ENCODE peak calls at places on chromosome 2, in six cellular contexts. X is heart left ventricle, L is glomerular endothelial cell, N is esophagus squamous epithelium, A is iPS-NIHi11, D is ovary. V is an unnamed sample.

GRCh38 chr2:128577141-128577930 is 258.7 kb upstream of the HS6ST1 start:
- DNase-seq in X (no peak), L (no peak), N (no peak), A (no peak), D (no peak), V (no peak)

GRCh38 chr2:17086990-17087389 is 421.4 kb upstream of the CYRIA start:
- DNase-seq in X (no peak), L (no peak), N (no peak), A (no peak), D (no peak), V (no peak)

GRCh38 chr2:6856548-6856920 is 9.2 kb downstream of the CMPK2 start:
- DNase-seq in X (no peak), L (no peak), N (no peak), A (no peak), D (no peak), V (no peak)

GRCh38 chr2:95034221-95034620 is 8.7 kb downstream of the MAL start:
- DNase-seq in X (no peak), L (no peak), N (no peak), A (no peak), D (no peak), V (no peak)

GRCh38 chr2:215691346-215691745 is 255.5 kb upstream of the FN1 start:
- DNase-seq in X (no peak), L (no peak), N (no peak), A (no peak), D (no peak), V (no peak)

GRCh38 chr2:240462073-240462703 is 26.7 kb downstream of the GPC1 start:
- DNase-seq in X (peak), L (no peak), N (no peak), A (no peak), D (peak), V (no peak)

GRCh38 chr2:175726213-175726612 is 275.9 kb downstream of the LNPK start:
- DNase-seq in X (no peak), L (no peak), N (no peak), A (no peak), D (no peak), V (no peak)

GRCh38 chr2:218879881-218880748 is 537 bp upstream of the WNT10A start:
- DNase-seq in X (no peak), L (no peak), N (no peak), A (peak), D (no peak), V (no peak)

GRCh38 chr2:136281281-136282117 is 163.6 kb upstream of the CXCR4 start:
- DNase-seq in X (no peak), L (no peak), N (no peak), A (no peak), D (no peak), V (no peak)

GRCh38 chr2:70906439-70907018 is 29.2 kb upstream of the ATP6V1B1 start:
- DNase-seq in X (no peak), L (no peak), N (no peak), A (no peak), D (no peak), V (no peak)

GRCh38 chr2:5743992-5744391 is 51.8 kb downstream of the SOX11 start:
- DNase-seq in X (no peak), L (no peak), N (no peak), A (peak), D (no peak), V (no peak)

GRCh38 chr2:219178377-219179175 is 501 bp downstream of the RETREG2 start:
- DNase-seq in X (peak), L (no peak), N (no peak), A (peak), D (peak), V (no peak)

GRCh38 chr2:30482025-30482424 is 35.0 kb downstream of the LCLAT1 start:
- DNase-seq in X (no peak), L (no peak), N (no peak), A (no peak), D (no peak), V (no peak)

GRCh38 chr2:237774811-237775553 is 23.6 kb upstream of the RBM44 start:
- DNase-seq in X (peak), L (peak), N (no peak), A (peak), D (no peak), V (peak)

GRCh38 chr2:19038096-19039015 is 320.1 kb downstream of the OSR1 start:
- DNase-seq in X (no peak), L (no peak), N (no peak), A (no peak), D (no peak), V (no peak)

GRCh38 chr2:118459425-118459824 is 371.2 kb downstream of the INSIG2 start:
- DNase-seq in X (no peak), L (no peak), N (no peak), A (no peak), D (no peak), V (no peak)

GRCh38 chr2:19262150-19262549 is 96.3 kb downstream of the OSR1 start:
- DNase-seq in X (no peak), L (no peak), N (no peak), A (no peak), D (no peak), V (no peak)

GRCh38 chr2:227903395-227903794 is 32.0 kb downstream of the DAW1 start:
- DNase-seq in X (no peak), L (no peak), N (no peak), A (no peak), D (no peak), V (no peak)

GRCh38 chr2:172196768-172197322 is 94.1 kb upstream of the DLX2 start:
- DNase-seq in X (no peak), L (no peak), N (no peak), A (no peak), D (no peak), V (no peak)

GRCh38 chr2:118974103-118974911 is 32.3 kb downstream of the MARCO start:
- DNase-seq in X (peak), L (no peak), N (no peak), A (no peak), D (no peak), V (no peak)

GRCh38 chr2:19021721-19022120 is 336.7 kb downstream of the OSR1 start:
- DNase-seq in X (no peak), L (no peak), N (no peak), A (no peak), D (no peak), V (no peak)

GRCh38 chr2:145258903-145259579 is 739.1 kb upstream of the ZEB2 start:
- DNase-seq in X (no peak), L (no peak), N (no peak), A (no peak), D (no peak), V (no peak)

GRCh38 chr2:157876771-157877108 is 610 bp upstream of the ACVR1 start:
- DNase-seq in X (no peak), L (no peak), N (no peak), A (no peak), D (no peak), V (no peak)

GRCh38 chr2:223026357-223027110 is 25.5 kb upstream of the KCNE4 start:
- DNase-seq in X (no peak), L (peak), N (no peak), A (peak), D (no peak), V (peak)

GRCh38 chr2:175062787-175063585 is 57.8 kb upstream of the CHN1 start:
- DNase-seq in X (no peak), L (no peak), N (no peak), A (no peak), D (no peak), V (no peak)

GRCh38 chr2:241950878-241951331 is 81.4 kb downstream of the RTP5 start:
- DNase-seq in X (peak), L (peak), N (no peak), A (peak), D (peak), V (peak)

GRCh38 chr2:39124770-39125075 is 3.9 kb upstream of the SOS1 start:
- DNase-seq in X (no peak), L (no peak), N (no peak), A (no peak), D (peak), V (no peak)

GRCh38 chr2:235200216-235200615 is 248.4 kb downstream of the SH3BP4 start:
- DNase-seq in X (no peak), L (no peak), N (no peak), A (no peak), D (no peak), V (no peak)

GRCh38 chr2:238233625-238234024 is 6.2 kb downstream of the HES6 start:
- DNase-seq in X (no peak), L (no peak), N (no peak), A (no peak), D (no peak), V (no peak)

GRCh38 chr2:126419403-126419802 is 236.6 kb upstream of the GYPC start:
- DNase-seq in X (no peak), L (no peak), N (no peak), A (no peak), D (no peak), V (no peak)

GRCh38 chr2:14536976-14537375 is 95.5 kb upstream of the LRATD1 start:
- DNase-seq in X (no peak), L (no peak), N (no peak), A (no peak), D (no peak), V (no peak)

GRCh38 chr2:208134928-208135586 is 5.4 kb upstream of the CRYGC start:
- DNase-seq in X (no peak), L (no peak), N (no peak), A (no peak), D (no peak), V (no peak)

GRCh38 chr2:148966432-148966758 is 72.1 kb upstream of the LYPD6B start:
- DNase-seq in X (no peak), L (no peak), N (no peak), A (no peak), D (no peak), V (no peak)

GRCh38 chr2:232633413-232634318 is at the start of gene EFHD1:
- DNase-seq in X (peak), L (no peak), N (no peak), A (peak), D (peak), V (no peak)

GRCh38 chr2:212330263-212330662 is 208.3 kb downstream of the ERBB4 start:
- DNase-seq in X (peak), L (no peak), N (no peak), A (no peak), D (no peak), V (no peak)

GRCh38 chr2:72081450-72081849 is 66.2 kb downstream of the CYP26B1 start:
- DNase-seq in X (no peak), L (no peak), N (no peak), A (no peak), D (no peak), V (no peak)

GRCh38 chr2:214193943-214194342 is 216.9 kb upstream of the VWC2L start:
- DNase-seq in X (no peak), L (no peak), N (no peak), A (no peak), D (no peak), V (no peak)

GRCh38 chr2:239824051-239824694 is 201.0 kb downstream of the NDUFA10 start:
- DNase-seq in X (no peak), L (no peak), N (no peak), A (peak), D (peak), V (peak)

V was measured in dermis microvascular lymphatic vessel endothelial cell.